ENCODE peak calls at places on chromosome 18, in ten cellular contexts. X is fibroblast of lung; I is astrocyte; L is left lung; J is OCI-LY7; A is SK-N-SH; U is uterus; T is spleen; W is CD8-positive, alpha-beta T cell; Q is dorsolateral prefrontal cortex. Y is an unnamed sample.

GRCh38 chr18:36592282-36592681 is 236.5 kb downstream of the TPGS2 start:
- DNase-seq in X (peak), I (peak), L (no peak), J (no peak), A (no peak), U (no peak), T (no peak), W (no peak), Q (no peak), Y (peak)

GRCh38 chr18:48328473-48329205 is 80.5 kb downstream of the ZBTB7C start:
- DNase-seq in X (peak), I (peak), L (no peak), J (no peak), A (no peak), U (no peak), T (peak), W (no peak), Q (no peak), Y (peak)

GRCh38 chr18:9392726-9393125 is 58.2 kb downstream of the TWSG1 start:
- DNase-seq in X (no peak), I (no peak), L (no peak), J (peak), A (no peak), U (no peak), T (no peak), W (no peak), Q (no peak), Y (no peak)

GRCh38 chr18:39863916-39864315 is 2091.1 kb upstream of the PIK3C3 start:
- DNase-seq in X (no peak), I (no peak), L (no peak), J (no peak), A (no peak), U (no peak), T (no peak), W (no peak), Q (no peak), Y (no peak)

GRCh38 chr18:77078671-77079070 is 53.9 kb downstream of the MBP start:
- DNase-seq in X (no peak), I (no peak), L (no peak), J (no peak), A (no peak), U (no peak), T (peak), W (no peak), Q (no peak), Y (no peak)

GRCh38 chr18:3675446-3675845 is 225.5 kb downstream of the TGIF1 start:
- DNase-seq in X (peak), I (no peak), L (no peak), J (no peak), A (no peak), U (no peak), T (no peak), W (no peak), Q (no peak), Y (peak)

GRCh38 chr18:26867471-26867870 is 2.0 kb upstream of the AQP4 start:
- DNase-seq in X (no peak), I (no peak), L (no peak), J (no peak), A (no peak), U (no peak), T (no peak), W (no peak), Q (peak), Y (no peak)

GRCh38 chr18:63161032-63161727 is 158.4 kb downstream of the BCL2 start:
- DNase-seq in X (peak), I (no peak), L (no peak), J (peak), A (no peak), U (no peak), T (no peak), W (no peak), Q (no peak), Y (no peak)

GRCh38 chr18:66136039-66136438 is 385.2 kb downstream of the CDH7 start:
- DNase-seq in X (peak), I (peak), L (no peak), J (no peak), A (no peak), U (no peak), T (no peak), W (no peak), Q (no peak), Y (no peak)

GRCh38 chr18:63155169-63155852 is 164.3 kb downstream of the BCL2 start:
- DNase-seq in X (no peak), I (no peak), L (peak), J (peak), A (peak), U (no peak), T (peak), W (peak), Q (no peak), Y (peak)

GRCh38 chr18:78607221-78607620 is 372.4 kb upstream of the SALL3 start:
- DNase-seq in X (no peak), I (no peak), L (no peak), J (no peak), A (no peak), U (no peak), T (peak), W (peak), Q (no peak), Y (no peak)

GRCh38 chr18:5543036-5543671 is 643 bp downstream of the EPB41L3 start:
- DNase-seq in X (peak), I (no peak), L (peak), J (no peak), A (peak), U (no peak), T (peak), W (no peak), Q (peak), Y (no peak)

GRCh38 chr18:46264255-46264654 is 160.1 kb downstream of the HAUS1 start:
- DNase-seq in X (no peak), I (no peak), L (no peak), J (no peak), A (no peak), U (no peak), T (no peak), W (no peak), Q (no peak), Y (peak)

GRCh38 chr18:72543362-72544055 is 633 bp downstream of the CBLN2 start:
- DNase-seq in X (no peak), I (no peak), L (peak), J (no peak), A (peak), U (no peak), T (no peak), W (no peak), Q (peak), Y (no peak)

GRCh38 chr18:5582849-5583667 is 39.3 kb upstream of the EPB41L3 start:
- DNase-seq in X (peak), I (peak), L (no peak), J (no peak), A (no peak), U (no peak), T (no peak), W (no peak), Q (no peak), Y (peak)

GRCh38 chr18:63752661-63753060 is 22.6 kb upstream of the SERPINB7 start:
- DNase-seq in X (no peak), I (no peak), L (no peak), J (no peak), A (no peak), U (no peak), T (no peak), W (no peak), Q (no peak), Y (no peak)

GRCh38 chr18:63881851-63882250 is 5.7 kb upstream of the SERPINB2 start:
- DNase-seq in X (peak), I (peak), L (no peak), J (no peak), A (no peak), U (no peak), T (no peak), W (no peak), Q (no peak), Y (peak)

GRCh38 chr18:77320960-77321559 is 71.4 kb downstream of the GALR1 start:
- DNase-seq in X (no peak), I (no peak), L (no peak), J (no peak), A (no peak), U (no peak), T (no peak), W (no peak), Q (no peak), Y (no peak)

GRCh38 chr18:11548367-11548766 is 61.0 kb upstream of the SLC35G4 start:
- DNase-seq in X (peak), I (no peak), L (no peak), J (no peak), A (no peak), U (no peak), T (no peak), W (no peak), Q (no peak), Y (no peak)

GRCh38 chr18:21064347-21064746 is 47.3 kb downstream of the ROCK1 start:
- DNase-seq in X (peak), I (peak), L (no peak), J (no peak), A (no peak), U (no peak), T (no peak), W (no peak), Q (no peak), Y (no peak)

GRCh38 chr18:6997802-6998201 is 119.8 kb downstream of the LAMA1 start:
- DNase-seq in X (no peak), I (no peak), L (no peak), J (no peak), A (no peak), U (no peak), T (no peak), W (no peak), Q (no peak), Y (no peak)

GRCh38 chr18:50649821-50650220 is 89.9 kb downstream of the MAPK4 start:
- DNase-seq in X (peak), I (peak), L (no peak), J (no peak), A (no peak), U (peak), T (no peak), W (no peak), Q (no peak), Y (peak)

GRCh38 chr18:12598181-12598921 is 59.6 kb downstream of the SPIRE1 start:
- DNase-seq in X (peak), I (peak), L (no peak), J (no peak), A (no peak), U (no peak), T (no peak), W (no peak), Q (no peak), Y (no peak)

GRCh38 chr18:68219867-68220266 is 495.0 kb downstream of the TMX3 start:
- DNase-seq in X (peak), I (peak), L (no peak), J (no peak), A (no peak), U (no peak), T (no peak), W (no peak), Q (no peak), Y (no peak)

GRCh38 chr18:9869713-9870430 is 15.9 kb upstream of the TXNDC2 start:
- DNase-seq in X (peak), I (peak), L (no peak), J (peak), A (peak), U (peak), T (no peak), W (no peak), Q (no peak), Y (no peak)

GRCh38 chr18:28768791-28769768 is 592.1 kb upstream of the CDH2 start:
- DNase-seq in X (peak), I (peak), L (no peak), J (no peak), A (no peak), U (no peak), T (no peak), W (no peak), Q (no peak), Y (no peak)

GRCh38 chr18:74951165-74951760 is 257.7 kb downstream of the PTGR3 start:
- DNase-seq in X (peak), I (peak), L (no peak), J (no peak), A (no peak), U (no peak), T (no peak), W (no peak), Q (no peak), Y (peak)

GRCh38 chr18:13137041-13137938 is 81.3 kb upstream of the LDLRAD4 start:
- DNase-seq in X (peak), I (peak), L (peak), J (no peak), A (peak), U (no peak), T (peak), W (peak), Q (peak), Y (no peak)

GRCh38 chr18:65081786-65082185 is 669.0 kb upstream of the CDH7 start:
- DNase-seq in X (no peak), I (no peak), L (no peak), J (no peak), A (peak), U (no peak), T (no peak), W (no peak), Q (no peak), Y (no peak)

GRCh38 chr18:4549164-4549920 is 94.2 kb upstream of the DLGAP1 start:
- DNase-seq in X (peak), I (peak), L (no peak), J (no peak), A (no peak), U (no peak), T (no peak), W (no peak), Q (no peak), Y (no peak)

GRCh38 chr18:43524260-43524659 is 247.0 kb upstream of the SYT4 start:
- DNase-seq in X (no peak), I (no peak), L (no peak), J (no peak), A (no peak), U (no peak), T (no peak), W (no peak), Q (no peak), Y (peak)

GRCh38 chr18:56085561-56085960 is 497.6 kb upstream of the TCF4 start:
- DNase-seq in X (peak), I (peak), L (no peak), J (no peak), A (no peak), U (peak), T (no peak), W (no peak), Q (no peak), Y (peak)

GRCh38 chr18:56086176-56086575 is 498.2 kb upstream of the TCF4 start:
- DNase-seq in X (peak), I (peak), L (no peak), J (no peak), A (no peak), U (no peak), T (no peak), W (no peak), Q (no peak), Y (no peak)

GRCh38 chr18:56086786-56087185 is 498.8 kb upstream of the TCF4 start:
- DNase-seq in X (no peak), I (no peak), L (no peak), J (no peak), A (no peak), U (no peak), T (peak), W (no peak), Q (no peak), Y (no peak)

GRCh38 chr18:56083889-56084288 is 495.9 kb upstream of the TCF4 start:
- DNase-seq in X (no peak), I (no peak), L (no peak), J (no peak), A (no peak), U (no peak), T (no peak), W (no peak), Q (no peak), Y (peak)

DNA sequence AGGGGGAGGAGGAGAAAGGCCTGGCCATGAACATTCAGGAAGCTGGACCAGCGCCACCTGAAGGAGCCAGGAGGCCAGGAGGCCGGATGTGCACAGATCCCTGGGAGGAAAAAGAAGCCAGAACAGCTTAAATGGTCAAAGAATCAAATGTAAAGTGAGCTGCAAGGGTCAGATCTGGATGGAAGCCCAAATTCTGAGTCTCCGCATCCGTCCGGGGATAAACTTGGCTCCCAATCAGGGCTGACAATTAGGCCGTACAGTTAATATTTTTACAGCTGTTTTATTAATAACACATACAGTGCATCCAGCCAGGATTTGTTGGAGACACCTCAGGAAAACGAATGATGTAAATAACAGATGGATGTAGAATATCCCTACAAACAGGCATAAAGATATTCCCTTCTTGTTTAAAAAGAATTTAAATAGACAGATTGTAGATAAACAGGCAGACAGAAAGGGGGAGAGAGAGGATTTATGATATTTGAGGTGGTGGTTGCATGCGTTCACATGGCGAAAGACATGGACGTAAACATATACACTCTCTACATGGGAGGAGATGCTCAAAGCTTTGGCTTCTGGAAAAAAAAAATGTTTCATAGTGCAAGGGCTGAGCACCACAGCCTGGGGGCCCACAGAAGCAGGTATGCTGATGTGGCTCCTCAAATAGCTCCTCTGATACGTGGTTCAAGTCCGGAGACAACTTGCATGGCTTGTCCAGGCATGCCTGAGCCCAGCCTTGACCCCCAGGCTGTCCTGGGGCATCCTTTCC is 495.3 kb upstream of the TCF4 start:
- DNase-seq in X (peak), I (peak), L (no peak), J (no peak), A (peak), U (peak), T (peak), W (no peak), Q (no peak), Y (peak)
- TF ChIP-seq CTCF in X (no peak), I (no peak), L (no peak), J (no peak), A (peak), U (no peak), T (no peak), W (no peak), Q (no peak), Y (no peak)

GRCh38 chr18:31760695-31761094 is at the start of gene SLC25A52:
- DNase-seq in X (no peak), I (no peak), L (peak), J (no peak), A (no peak), U (no peak), T (no peak), W (no peak), Q (no peak), Y (no peak)
- H3K27ac ChIP-seq in X (no peak), I (no peak), L (no peak), J (no peak), A (no peak), U (no peak), T (no peak), W (no peak), Q (no peak), Y (no peak)

GRCh38 chr18:55477537-55478300 is 110.3 kb downstream of the TCF4 start:
- DNase-seq in X (peak), I (peak), L (no peak), J (peak), A (no peak), U (no peak), T (no peak), W (peak), Q (no peak), Y (peak)
- TF ChIP-seq CTCF in X (peak), I (peak), L (no peak), J (no peak), A (peak), U (no peak), T (no peak), W (no peak), Q (no peak), Y (peak)

DNA sequence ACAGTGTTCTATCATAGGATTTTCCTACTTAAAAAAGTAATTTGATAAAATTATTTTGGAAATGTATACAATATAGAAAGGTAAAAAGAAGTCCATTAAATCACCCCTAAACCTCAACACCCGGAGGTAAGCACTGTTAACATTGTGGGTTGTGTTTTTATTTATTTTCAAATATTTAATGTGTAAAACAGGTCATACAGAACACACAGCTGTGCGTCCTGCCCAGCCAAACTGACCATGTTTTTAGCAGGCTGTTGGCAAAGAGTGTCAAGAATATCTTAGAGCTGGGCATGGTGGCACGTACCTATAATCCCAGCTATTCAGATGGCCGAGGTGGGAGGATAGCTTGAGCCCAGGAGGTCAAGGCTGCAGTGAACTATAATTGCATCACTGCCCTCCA is 78.8 kb upstream of the ZNF532 start:
- DNase-seq in X (no peak), I (no peak), L (no peak), J (no peak), A (no peak), U (no peak), T (no peak), W (no peak), Q (no peak), Y (no peak)
- H3K27ac ChIP-seq in X (no peak), I (peak), L (peak), J (no peak), A (peak), U (peak), T (no peak), W (no peak), Q (no peak), Y (peak)

DNA sequence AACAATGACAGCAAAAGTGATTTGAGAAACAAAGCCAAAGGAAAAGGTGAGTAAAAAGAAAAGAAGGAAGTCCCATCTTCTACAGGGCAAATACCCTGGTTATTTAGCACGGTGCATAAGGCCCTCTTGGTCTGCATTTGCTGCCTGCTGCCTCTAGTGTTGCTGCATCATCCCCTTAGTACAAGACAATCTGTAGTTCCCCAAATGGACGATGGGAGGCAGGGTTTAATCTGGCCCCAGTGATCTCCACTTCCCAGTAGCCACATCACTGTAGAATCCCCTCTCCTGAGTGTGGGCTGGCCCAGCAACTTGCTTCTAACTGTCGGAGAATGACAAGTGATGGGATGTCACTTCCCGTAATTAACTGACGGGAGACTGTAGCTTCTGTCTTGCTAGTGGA is 85.1 kb downstream of the CTAGE1 start:
- DNase-seq in X (no peak), I (no peak), L (no peak), J (peak), A (no peak), U (no peak), T (no peak), W (no peak), Q (no peak), Y (no peak)
- TF ChIP-seq CTCF in X (no peak), I (no peak), L (no peak), J (peak), A (peak), U (no peak), T (no peak), W (no peak), Q (no peak), Y (peak)

GRCh38 chr18:69492861-69493260 is 92.2 kb downstream of the DOK6 start:
- DNase-seq in X (no peak), I (no peak), L (no peak), J (no peak), A (no peak), U (no peak), T (no peak), W (no peak), Q (no peak), Y (no peak)

GRCh38 chr18:69491576-69491975 is 90.9 kb downstream of the DOK6 start:
- DNase-seq in X (no peak), I (no peak), L (no peak), J (no peak), A (no peak), U (no peak), T (no peak), W (no peak), Q (no peak), Y (no peak)

GRCh38 chr18:69487488-69488394 is 87.1 kb downstream of the DOK6 start:
- DNase-seq in X (no peak), I (no peak), L (no peak), J (no peak), A (no peak), U (no peak), T (no peak), W (no peak), Q (no peak), Y (no peak)

GRCh38 chr18:69490813-69491212 is 90.1 kb downstream of the DOK6 start:
- DNase-seq in X (peak), I (peak), L (peak), J (no peak), A (peak), U (no peak), T (no peak), W (no peak), Q (no peak), Y (no peak)

DNA sequence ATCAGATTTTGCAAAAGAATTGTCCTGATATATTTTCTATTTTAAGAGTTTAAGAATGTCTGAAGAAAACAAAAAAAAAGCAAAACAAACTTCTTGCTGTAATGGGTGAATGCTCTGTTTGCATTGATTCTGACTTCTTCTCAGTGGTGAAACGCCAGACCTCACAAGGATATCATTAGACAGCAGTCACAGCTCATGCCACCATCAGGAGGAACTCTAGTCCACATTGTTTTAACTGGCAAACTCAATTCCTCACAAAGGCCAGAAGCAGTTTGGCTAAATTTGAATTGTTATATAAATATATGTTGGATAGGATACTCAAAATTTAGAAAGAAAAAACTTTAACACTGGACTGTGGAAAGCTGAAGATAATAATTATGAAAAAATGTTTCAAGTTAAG is 89.4 kb downstream of the DOK6 start:
- DNase-seq in X (no peak), I (no peak), L (no peak), J (no peak), A (no peak), U (no peak), T (no peak), W (no peak), Q (no peak), Y (no peak)
- H3K27ac ChIP-seq in X (no peak), I (no peak), L (no peak), J (no peak), A (peak), U (no peak), T (no peak), W (no peak), Q (no peak), Y (no peak)

Y was measured in foreskin keratinocyte.